ENCODE peak calls at places on chromosomes 12 and 14, in six cellular contexts. C is A549, S is HepG2, Y is SK-N-SH, L is Panc1, D is GM23338. U is an unnamed sample.

GRCh38 chr14:57182760-57183503 is 85.8 kb downstream of the EXOC5 start:
- DNase-seq in D (peak), Y (peak), L (no peak), C (peak), S (peak), U (no peak)

GRCh38 chr14:31360919-31361662 is 59.3 kb downstream of the HEATR5A start:
- DNase-seq in Y (no peak), S (no peak), L (peak), D (no peak), C (peak), U (no peak)

GRCh38 chr12:53561590-53561953 is 54.3 kb upstream of the NPFF start:
- DNase-seq in D (no peak), S (peak), L (peak), C (peak), Y (no peak), U (no peak)

GRCh38 chr12:89880695-89881350 is 172.2 kb upstream of the ATP2B1 start:
- DNase-seq in D (no peak), S (no peak), L (no peak), C (no peak), Y (no peak), U (no peak)

GRCh38 chr12:16198884-16199283 is 78.6 kb downstream of the SLC15A5 start:
- DNase-seq in C (no peak), L (no peak), Y (no peak), S (no peak), D (peak), U (peak)

GRCh38 chr14:26917086-26917485 is 319.3 kb upstream of the NOVA1 start:
- DNase-seq in L (no peak), C (peak), Y (peak), S (peak), D (peak), U (no peak)

GRCh38 chr12:93198086-93198485 is 179.6 kb upstream of the NUDT4 start:
- DNase-seq in L (peak), S (peak), C (peak), D (no peak), Y (no peak), U (no peak)

GRCh38 chr14:79564371-79564770 is 646.9 kb downstream of the DIO2 start:
- DNase-seq in C (no peak), Y (no peak), D (no peak), S (no peak), L (no peak), U (no peak)

GRCh38 chr12:95218164-95218851 is 701 bp downstream of the VEZT start:
- DNase-seq in L (no peak), S (no peak), Y (no peak), C (no peak), D (no peak), U (no peak)

GRCh38 chr12:113981876-113982275 is 15.8 kb upstream of the RBM19 start:
- DNase-seq in S (no peak), D (no peak), C (no peak), L (no peak), Y (no peak), U (no peak)

GRCh38 chr14:78690836-78691235 is 520.7 kb downstream of the NRXN3 start:
- DNase-seq in Y (no peak), D (no peak), S (no peak), L (no peak), C (no peak), U (no peak)

GRCh38 chr12:107349008-107349747 is 255.8 kb upstream of the CRY1 start:
- DNase-seq in L (peak), D (peak), S (peak), Y (peak), C (peak), U (no peak)

GRCh38 chr12:50099302-50100008 is 4.4 kb upstream of the GPD1 start:
- DNase-seq in L (no peak), S (no peak), D (no peak), Y (no peak), C (no peak), U (no peak)

GRCh38 chr14:91175802-91176201 is 61.9 kb downstream of the DGLUCY start:
- DNase-seq in L (no peak), Y (no peak), S (no peak), C (no peak), D (no peak), U (no peak)

GRCh38 chr12:52912711-52913423 is 8.0 kb upstream of the KRT8 start:
- DNase-seq in S (no peak), Y (no peak), C (no peak), D (no peak), L (no peak), U (no peak)

GRCh38 chr14:75442642-75443041 is 14.8 kb downstream of the JDP2 start:
- DNase-seq in C (no peak), D (no peak), Y (no peak), L (no peak), S (no peak), U (no peak)

GRCh38 chr14:29310757-29311156 is 544.2 kb downstream of the FOXG1 start:
- DNase-seq in L (no peak), C (no peak), D (no peak), S (no peak), Y (no peak), U (no peak)

GRCh38 chr14:105089746-105090492 is 24.7 kb upstream of the GPR132 start:
- DNase-seq in D (no peak), Y (no peak), C (peak), L (no peak), S (no peak), U (no peak)

GRCh38 chr12:946212-946611 is 3.3 kb downstream of the RAD52 start:
- DNase-seq in S (no peak), D (no peak), L (no peak), C (no peak), Y (no peak), U (no peak)

GRCh38 chr14:55454264-55455151 is 14.1 kb upstream of the TBPL2 start:
- DNase-seq in L (no peak), D (no peak), C (peak), Y (peak), S (peak), U (no peak)

GRCh38 chr12:2813573-2814185 is 1.2 kb downstream of the ITFG2 start:
- DNase-seq in S (peak), L (no peak), D (peak), C (peak), Y (peak), U (no peak)

GRCh38 chr12:51152953-51153352 is 20.0 kb downstream of the TFCP2 start:
- DNase-seq in L (no peak), D (no peak), C (no peak), S (no peak), Y (no peak), U (no peak)

GRCh38 chr12:107396991-107397390 is 288.6 kb upstream of the PWP1 start:
- DNase-seq in D (no peak), Y (no peak), L (no peak), C (peak), S (no peak), U (no peak)

GRCh38 chr14:105199093-105199492 is 18.0 kb upstream of the NUDT14 start:
- DNase-seq in C (no peak), D (no peak), Y (no peak), S (no peak), L (no peak), U (no peak)

GRCh38 chr12:55995366-55995765 is 1.7 kb upstream of the SUOX start:
- DNase-seq in S (peak), C (no peak), Y (no peak), L (no peak), D (no peak), U (no peak)

GRCh38 chr12:49126852-49127763 is 4.1 kb downstream of the TUBA1B start:
- DNase-seq in Y (no peak), S (no peak), C (peak), L (no peak), D (no peak), U (peak)

GRCh38 chr14:101235042-101235871 is 326.0 kb upstream of the DIO3 start:
- DNase-seq in D (peak), C (peak), Y (peak), L (no peak), S (peak), U (peak)

GRCh38 chr12:42791399-42791798 is 201.9 kb upstream of the PRICKLE1 start:
- DNase-seq in L (no peak), D (no peak), Y (no peak), S (no peak), C (no peak), U (no peak)

GRCh38 chr14:81219821-81220487 is 805 bp downstream of the GTF2A1 start:
- DNase-seq in S (peak), C (peak), D (peak), Y (peak), L (no peak), U (no peak)

GRCh38 chr12:43882578-43883178 is 46.8 kb downstream of the TMEM117 start:
- DNase-seq in Y (peak), D (peak), S (peak), L (peak), C (peak), U (peak)

GRCh38 chr12:57628280-57629191 is 4.5 kb downstream of the B4GALNT1 start:
- DNase-seq in S (no peak), D (no peak), Y (peak), L (no peak), C (no peak), U (no peak)

GRCh38 chr14:90799420-90799819 is 16.8 kb downstream of the TTC7B start:
- DNase-seq in L (no peak), Y (no peak), S (no peak), D (no peak), C (no peak), U (no peak)

GRCh38 chr12:76764856-76765255 is 941 bp downstream of the ZDHHC17 start:
- DNase-seq in D (peak), C (no peak), Y (peak), L (no peak), S (peak), U (no peak)

GRCh38 chr12:75635606-75636444 is 124.4 kb upstream of the KRR1 start:
- DNase-seq in D (no peak), S (peak), L (no peak), C (peak), Y (no peak), U (no peak)
- TF ChIP-seq REST in D (no peak), S (no peak), L (no peak), C (no peak), Y (no peak), U (no peak)

GRCh38 chr14:73741876-73742519 is 27.8 kb upstream of the PNMA1 start:
- DNase-seq in C (no peak), D (no peak), Y (peak), S (no peak), L (no peak), U (peak)
- TF ChIP-seq REST in C (no peak), D (no peak), Y (no peak), S (no peak), L (no peak), U (peak)

GRCh38 chr12:110741795-110742717 is 635 bp downstream of the PPP1CC start:
- DNase-seq in L (no peak), Y (peak), D (peak), C (peak), S (no peak), U (peak)
- TF ChIP-seq REST in L (no peak), Y (no peak), D (no peak), C (no peak), S (no peak), U (no peak)

GRCh38 chr12:120737557-120738251 is 12.1 kb downstream of the ACADS start:
- DNase-seq in D (peak), L (no peak), Y (no peak), C (no peak), S (no peak), U (no peak)
- TF ChIP-seq REST in D (no peak), L (no peak), Y (no peak), C (no peak), S (no peak), U (no peak)

GRCh38 chr14:69443296-69443805 is 41.2 kb upstream of the PLEKHD1 start:
- DNase-seq in S (no peak), Y (no peak), D (no peak), L (no peak), C (no peak), U (no peak)

GRCh38 chr14:69451941-69452340 is 32.6 kb upstream of the PLEKHD1 start:
- DNase-seq in L (no peak), C (no peak), D (no peak), Y (no peak), S (no peak), U (no peak)

GRCh38 chr14:69449216-69449615 is 35.3 kb upstream of the PLEKHD1 start:
- DNase-seq in Y (no peak), D (no peak), L (no peak), S (no peak), C (no peak), U (no peak)
- TF ChIP-seq REST in Y (no peak), D (no peak), L (no peak), S (no peak), C (no peak), U (no peak)

GRCh38 chr14:63854330-63854729 is 1.5 kb downstream of the SYNE2 start:
- DNase-seq in Y (no peak), C (no peak), D (no peak), S (no peak), L (no peak), U (no peak)
- TF ChIP-seq REST in Y (no peak), C (no peak), D (no peak), S (no peak), L (no peak), U (no peak)

DNA sequence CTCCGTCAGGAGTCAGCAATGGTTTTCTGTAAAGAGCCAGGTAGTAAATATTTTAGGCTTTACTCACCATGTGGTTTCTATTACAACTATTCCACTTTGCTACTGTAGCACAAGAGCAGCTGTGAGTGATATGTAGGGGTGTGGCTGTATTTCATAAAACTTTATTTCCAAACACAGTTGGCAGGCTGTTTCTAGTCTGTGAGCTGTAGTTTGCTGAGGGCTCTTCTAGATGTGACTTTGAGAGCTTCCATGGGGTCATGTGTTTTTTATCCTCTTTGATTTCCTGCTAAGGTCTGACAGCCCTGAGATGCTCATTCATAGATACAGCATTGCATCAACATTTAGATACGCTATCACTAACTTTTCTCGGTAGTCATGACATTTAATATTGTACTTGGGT is 231.0 kb upstream of the DCN start:
- DNase-seq in S (no peak), C (peak), Y (peak), D (no peak), L (no peak), U (no peak)
- TF ChIP-seq REST in S (no peak), C (no peak), Y (no peak), D (no peak), L (no peak), U (no peak)

DNA sequence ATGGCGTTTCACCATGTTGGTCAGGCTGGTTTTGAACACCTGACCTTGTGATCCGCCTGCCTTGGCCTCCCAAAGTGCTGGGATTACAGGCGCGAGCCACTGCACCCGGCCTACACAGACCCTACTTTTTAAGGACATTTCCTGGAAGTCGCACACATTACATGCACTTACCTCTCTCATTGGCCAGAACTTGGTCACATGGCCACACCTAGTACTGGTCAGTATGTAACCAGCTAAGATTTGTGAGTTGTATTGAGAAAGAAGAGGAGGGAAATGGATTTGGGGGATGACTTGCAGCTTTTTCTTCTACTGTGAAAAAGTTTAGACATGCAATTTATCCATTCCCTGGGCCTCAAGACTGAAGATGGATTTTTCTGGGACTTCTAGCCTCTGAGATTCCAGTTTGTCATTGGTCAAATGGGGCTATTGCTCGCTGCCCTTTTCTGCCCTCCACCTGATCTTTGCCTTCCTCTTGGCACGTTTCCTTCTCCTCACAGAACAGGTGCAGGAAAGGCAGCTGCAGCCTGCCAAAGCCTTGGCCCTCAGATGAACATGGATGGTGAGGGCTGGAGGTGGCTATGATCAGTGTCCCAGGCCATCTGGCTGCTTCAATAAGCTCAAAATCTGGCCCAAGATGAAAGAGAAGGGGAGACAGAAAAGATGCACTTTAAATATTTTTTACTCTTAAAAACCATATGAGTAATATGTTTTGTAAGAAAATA is 7.1 kb upstream of the ZDHHC22 start:
- DNase-seq in Y (no peak), L (no peak), D (peak), S (no peak), C (peak), U (no peak)
- TF ChIP-seq REST in Y (no peak), L (no peak), D (no peak), S (no peak), C (no peak), U (no peak)

DNA sequence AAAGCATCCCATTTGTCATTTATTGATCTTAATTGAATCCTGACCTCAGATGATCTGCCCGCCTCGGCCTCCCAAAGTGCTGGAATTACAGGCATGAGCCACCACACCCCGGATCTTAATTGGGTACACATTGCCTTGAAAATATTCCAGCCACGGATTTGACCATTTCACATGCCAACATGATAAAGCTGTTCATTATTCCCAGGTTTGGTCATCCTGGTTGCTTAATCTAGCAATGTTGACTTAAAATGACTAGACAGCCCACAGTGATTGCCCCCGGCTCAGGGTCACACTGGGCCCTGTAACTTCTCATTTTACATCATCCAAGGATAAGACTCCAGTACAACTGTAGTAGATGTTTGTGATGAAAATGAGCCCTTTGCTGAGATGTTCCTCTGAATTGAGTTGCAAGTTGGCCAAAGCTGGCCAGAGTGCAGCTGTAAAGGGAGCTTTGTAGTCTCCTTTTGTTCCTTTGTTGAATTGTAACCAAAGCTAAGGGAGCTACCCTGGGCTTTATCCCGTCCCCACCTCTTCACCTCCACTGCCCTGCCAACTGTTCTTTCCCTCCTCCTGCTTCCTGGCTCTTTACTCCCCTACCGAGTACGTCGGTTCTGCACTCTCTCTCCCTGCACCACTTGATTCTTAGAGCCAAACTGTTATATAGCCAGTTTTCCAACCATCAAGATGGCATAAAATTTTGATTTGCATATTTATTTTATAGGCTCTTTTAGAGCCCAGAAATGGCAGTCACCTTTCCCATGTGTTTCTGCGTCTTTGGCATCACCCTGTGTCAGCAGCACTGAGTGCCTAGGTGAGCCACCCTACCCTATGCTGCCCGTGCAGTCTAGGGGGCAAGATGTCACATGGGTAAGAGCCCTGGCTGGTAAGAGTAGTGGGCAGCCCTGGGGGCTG is 141.3 kb upstream of the HIF1A start:
- DNase-seq in Y (no peak), S (peak), L (no peak), C (peak), D (no peak), U (no peak)
- TF ChIP-seq REST in Y (no peak), S (peak), L (no peak), C (no peak), D (no peak), U (no peak)